ENCODE peak calls at places on chromosomes 6 and 20, in seven cellular contexts. One of them, this sample, is unnamed.

GRCh38 chr20:25321262-25321831 is 69.3 kb downstream of the ABHD12 start:
- DNase-seq in uterus: peak; percentile 4
- DNase-seq in pancreas: no peak
- DNase-seq in mammary epithelial cell: no peak
- DNase-seq in body of pancreas: no peak
- DNase-seq in kidney: peak; percentile 37
- DNase-seq in left ventricle myocardium inferior: no peak
- DNase-seq in this sample: peak; percentile 18

GRCh38 chr6:165936096-165936495 is 231.6 kb downstream of the TBXT start:
- DNase-seq in mammary epithelial cell: no peak
- DNase-seq in body of pancreas: no peak
- DNase-seq in kidney: no peak
- DNase-seq in uterus: no peak
- DNase-seq in left ventricle myocardium inferior: no peak
- DNase-seq in pancreas: no peak
- DNase-seq in this sample: no peak

GRCh38 chr20:9114709-9115108 is 45.8 kb downstream of the PLCB4 start:
- DNase-seq in left ventricle myocardium inferior: no peak
- DNase-seq in pancreas: no peak
- DNase-seq in uterus: no peak
- DNase-seq in mammary epithelial cell: no peak
- DNase-seq in kidney: no peak
- DNase-seq in body of pancreas: no peak
- DNase-seq in this sample: no peak

GRCh38 chr6:444653-445275 is 53.2 kb downstream of the IRF4 start:
- DNase-seq in kidney: no peak
- DNase-seq in body of pancreas: no peak
- DNase-seq in uterus: no peak
- DNase-seq in mammary epithelial cell: no peak
- DNase-seq in left ventricle myocardium inferior: no peak
- DNase-seq in pancreas: no peak
- DNase-seq in this sample: no peak

GRCh38 chr6:156880913-156881312 is 103.7 kb downstream of the ARID1B start:
- DNase-seq in left ventricle myocardium inferior: no peak
- DNase-seq in pancreas: no peak
- DNase-seq in uterus: no peak
- DNase-seq in mammary epithelial cell: peak; percentile 26
- DNase-seq in kidney: no peak
- DNase-seq in body of pancreas: peak; percentile 60
- DNase-seq in this sample: no peak

GRCh38 chr6:160996316-160996715 is 4.7 kb downstream of the MAP3K4 start:
- DNase-seq in pancreas: no peak
- DNase-seq in body of pancreas: no peak
- DNase-seq in mammary epithelial cell: peak; percentile 73
- DNase-seq in uterus: no peak
- DNase-seq in kidney: no peak
- DNase-seq in left ventricle myocardium inferior: no peak
- DNase-seq in this sample: no peak

GRCh38 chr6:25749837-25750236 is 4.7 kb upstream of the SLC17A4 start:
- DNase-seq in uterus: no peak
- DNase-seq in left ventricle myocardium inferior: no peak
- DNase-seq in kidney: no peak
- DNase-seq in mammary epithelial cell: no peak
- DNase-seq in pancreas: no peak
- DNase-seq in body of pancreas: no peak
- DNase-seq in this sample: no peak

GRCh38 chr6:150535818-150536220 is 63.9 kb upstream of the PLEKHG1 start:
- DNase-seq in uterus: no peak
- DNase-seq in left ventricle myocardium inferior: no peak
- DNase-seq in body of pancreas: no peak
- DNase-seq in mammary epithelial cell: no peak
- DNase-seq in pancreas: no peak
- DNase-seq in kidney: no peak
- DNase-seq in this sample: no peak

GRCh38 chr20:45781391-45781931 is 10.2 kb downstream of the WFDC3 start:
- DNase-seq in kidney: no peak
- DNase-seq in mammary epithelial cell: peak; percentile 98
- DNase-seq in left ventricle myocardium inferior: no peak
- DNase-seq in body of pancreas: peak; percentile 44
- DNase-seq in uterus: no peak
- DNase-seq in pancreas: no peak
- DNase-seq in this sample: peak; percentile 99

GRCh38 chr6:134347916-134348805 is 30.2 kb upstream of the SGK1 start:
- DNase-seq in mammary epithelial cell: peak; percentile 56
- DNase-seq in pancreas: no peak
- DNase-seq in left ventricle myocardium inferior: peak; percentile 23
- DNase-seq in uterus: no peak
- DNase-seq in kidney: no peak
- DNase-seq in body of pancreas: no peak
- DNase-seq in this sample: peak; percentile 85

GRCh38 chr20:45306431-45306982 is at the start of gene RBPJL:
- DNase-seq in uterus: no peak
- DNase-seq in mammary epithelial cell: no peak
- DNase-seq in body of pancreas: peak; percentile 93
- DNase-seq in kidney: no peak
- DNase-seq in pancreas: peak; percentile 98
- DNase-seq in left ventricle myocardium inferior: no peak
- DNase-seq in this sample: no peak

GRCh38 chr20:53337419-53338101 is 256.1 kb downstream of the ZNF217 start:
- DNase-seq in left ventricle myocardium inferior: no peak
- DNase-seq in body of pancreas: no peak
- DNase-seq in kidney: no peak
- DNase-seq in uterus: no peak
- DNase-seq in mammary epithelial cell: no peak
- DNase-seq in pancreas: no peak
- DNase-seq in this sample: no peak

GRCh38 chr6:65566117-65566516 is 140.9 kb downstream of the EYS start:
- DNase-seq in mammary epithelial cell: no peak
- DNase-seq in kidney: no peak
- DNase-seq in left ventricle myocardium inferior: no peak
- DNase-seq in pancreas: no peak
- DNase-seq in body of pancreas: no peak
- DNase-seq in uterus: no peak
- DNase-seq in this sample: no peak
- TF ChIP-seq CTCF in mammary epithelial cell: no peak
- TF ChIP-seq CTCF in kidney: no peak
- TF ChIP-seq CTCF in left ventricle myocardium inferior: no peak
- TF ChIP-seq CTCF in pancreas: no peak
- TF ChIP-seq CTCF in body of pancreas: no peak
- TF ChIP-seq CTCF in uterus: no peak
- TF ChIP-seq CTCF in this sample: no peak

GRCh38 chr20:20820780-20821495 is 108.5 kb upstream of the RALGAPA2 start:
- DNase-seq in kidney: no peak
- DNase-seq in body of pancreas: no peak
- DNase-seq in uterus: no peak
- DNase-seq in pancreas: no peak
- DNase-seq in left ventricle myocardium inferior: no peak
- DNase-seq in mammary epithelial cell: no peak
- DNase-seq in this sample: no peak

GRCh38 chr20:20827992-20828597 is 115.7 kb upstream of the RALGAPA2 start:
- DNase-seq in body of pancreas: no peak
- DNase-seq in uterus: no peak
- DNase-seq in pancreas: no peak
- DNase-seq in kidney: no peak
- DNase-seq in mammary epithelial cell: no peak
- DNase-seq in left ventricle myocardium inferior: no peak
- DNase-seq in this sample: no peak

GRCh38 chr20:20821496-20822260 is 109.2 kb upstream of the RALGAPA2 start:
- DNase-seq in mammary epithelial cell: no peak
- DNase-seq in left ventricle myocardium inferior: no peak
- DNase-seq in pancreas: no peak
- DNase-seq in kidney: no peak
- DNase-seq in uterus: no peak
- DNase-seq in body of pancreas: no peak
- DNase-seq in this sample: no peak

GRCh38 chr20:20823469-20823868 is 111.0 kb upstream of the RALGAPA2 start:
- DNase-seq in body of pancreas: no peak
- DNase-seq in left ventricle myocardium inferior: no peak
- DNase-seq in uterus: no peak
- DNase-seq in pancreas: no peak
- DNase-seq in kidney: no peak
- DNase-seq in mammary epithelial cell: no peak
- DNase-seq in this sample: no peak

DNA sequence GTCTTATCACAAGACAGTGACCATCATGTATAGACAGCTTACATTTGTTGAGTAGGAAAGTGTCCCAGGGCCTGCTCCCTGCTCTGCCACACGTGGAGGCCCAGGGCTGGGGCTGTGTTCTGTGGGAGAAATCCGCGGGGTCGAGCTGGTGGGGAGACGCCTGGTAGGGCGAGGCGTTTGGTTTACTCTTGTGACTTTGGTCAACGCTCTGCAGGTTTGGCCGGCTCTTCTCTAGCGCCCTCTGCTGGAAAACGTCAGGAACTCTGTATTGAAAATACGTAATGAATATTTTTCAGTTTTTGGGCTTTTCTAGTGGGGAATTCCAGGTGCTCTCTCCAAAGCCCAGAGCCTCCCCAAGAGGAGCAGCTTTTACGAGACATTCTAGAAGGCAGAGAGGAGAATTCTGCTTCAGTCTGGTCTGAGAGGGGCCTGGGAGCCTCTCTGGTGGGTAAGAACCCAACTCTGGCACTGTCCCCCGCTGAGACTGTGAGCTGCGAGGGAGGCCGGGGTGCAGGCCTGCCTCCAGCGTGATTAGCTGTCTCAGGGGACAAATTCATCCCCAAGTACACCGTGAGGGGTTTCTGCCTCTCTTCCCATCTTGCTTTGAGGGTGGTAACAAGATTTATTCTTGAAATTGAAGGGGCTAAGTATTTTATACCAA is 112.6 kb upstream of the RALGAPA2 start:
- DNase-seq in body of pancreas: peak; percentile 58
- DNase-seq in left ventricle myocardium inferior: peak; percentile 28
- DNase-seq in kidney: no peak
- DNase-seq in pancreas: peak; percentile 82
- DNase-seq in mammary epithelial cell: no peak
- DNase-seq in uterus: peak; percentile 31
- DNase-seq in this sample: peak; percentile 21
- H3K4me3 ChIP-seq in body of pancreas: no peak overlapping the region
- H3K4me3 ChIP-seq in left ventricle myocardium inferior: peak overlapping the region; percentile 24
- H3K4me3 ChIP-seq in kidney: no peak overlapping the region
- H3K4me3 ChIP-seq in pancreas: no peak overlapping the region
- H3K4me3 ChIP-seq in mammary epithelial cell: no peak overlapping the region
- H3K4me3 ChIP-seq in uterus: no peak overlapping the region
- H3K4me3 ChIP-seq in this sample: no peak overlapping the region

GRCh38 chr6:148973809-148974208 is 227.0 kb downstream of the UST start:
- DNase-seq in uterus: no peak
- DNase-seq in left ventricle myocardium inferior: no peak
- DNase-seq in mammary epithelial cell: no peak
- DNase-seq in body of pancreas: no peak
- DNase-seq in kidney: no peak
- DNase-seq in pancreas: no peak
- DNase-seq in this sample: peak; percentile 68
- TF ChIP-seq CTCF in uterus: peak; percentile 32
- TF ChIP-seq CTCF in left ventricle myocardium inferior: peak; percentile 56
- TF ChIP-seq CTCF in mammary epithelial cell: peak; percentile 30
- TF ChIP-seq CTCF in body of pancreas: no peak
- TF ChIP-seq CTCF in kidney: peak; percentile 22
- TF ChIP-seq CTCF in pancreas: no peak
- TF ChIP-seq CTCF in this sample: peak; percentile 67

GRCh38 chr6:149046822-149047246 is 270.7 kb upstream of the TAB2 start:
- DNase-seq in kidney: no peak
- DNase-seq in body of pancreas: no peak
- DNase-seq in left ventricle myocardium inferior: no peak
- DNase-seq in mammary epithelial cell: no peak
- DNase-seq in uterus: no peak
- DNase-seq in pancreas: no peak
- DNase-seq in this sample: peak; percentile 55

GRCh38 chr6:149043476-149044130 is 273.9 kb upstream of the TAB2 start:
- DNase-seq in kidney: no peak
- DNase-seq in left ventricle myocardium inferior: no peak
- DNase-seq in pancreas: no peak
- DNase-seq in mammary epithelial cell: no peak
- DNase-seq in uterus: no peak
- DNase-seq in body of pancreas: no peak
- DNase-seq in this sample: no peak

GRCh38 chr6:149044394-149044965 is 273.0 kb upstream of the TAB2 start:
- DNase-seq in pancreas: no peak
- DNase-seq in kidney: no peak
- DNase-seq in uterus: no peak
- DNase-seq in left ventricle myocardium inferior: no peak
- DNase-seq in body of pancreas: no peak
- DNase-seq in mammary epithelial cell: no peak
- DNase-seq in this sample: peak; percentile 84

GRCh38 chr6:149046164-149046821 is 271.2 kb upstream of the TAB2 start:
- DNase-seq in uterus: no peak
- DNase-seq in body of pancreas: no peak
- DNase-seq in kidney: no peak
- DNase-seq in left ventricle myocardium inferior: no peak
- DNase-seq in mammary epithelial cell: no peak
- DNase-seq in pancreas: no peak
- DNase-seq in this sample: no peak

GRCh38 chr6:149045404-149045803 is 272.1 kb upstream of the TAB2 start:
- DNase-seq in mammary epithelial cell: no peak
- DNase-seq in left ventricle myocardium inferior: no peak
- DNase-seq in body of pancreas: no peak
- DNase-seq in kidney: no peak
- DNase-seq in pancreas: no peak
- DNase-seq in uterus: no peak
- DNase-seq in this sample: no peak
- H3K4me3 ChIP-seq in mammary epithelial cell: no peak overlapping the region
- H3K4me3 ChIP-seq in left ventricle myocardium inferior: no peak overlapping the region
- H3K4me3 ChIP-seq in body of pancreas: no peak overlapping the region
- H3K4me3 ChIP-seq in kidney: no peak overlapping the region
- H3K4me3 ChIP-seq in pancreas: no peak overlapping the region
- H3K4me3 ChIP-seq in uterus: no peak overlapping the region
- H3K4me3 ChIP-seq in this sample: no peak overlapping the region

GRCh38 chr6:49606696-49607390 is 29.8 kb downstream of the RHAG start:
- DNase-seq in body of pancreas: peak; percentile 42
- DNase-seq in left ventricle myocardium inferior: no peak
- DNase-seq in uterus: no peak
- DNase-seq in mammary epithelial cell: peak; percentile 70
- DNase-seq in kidney: no peak
- DNase-seq in pancreas: no peak
- DNase-seq in this sample: peak; percentile 86

DNA sequence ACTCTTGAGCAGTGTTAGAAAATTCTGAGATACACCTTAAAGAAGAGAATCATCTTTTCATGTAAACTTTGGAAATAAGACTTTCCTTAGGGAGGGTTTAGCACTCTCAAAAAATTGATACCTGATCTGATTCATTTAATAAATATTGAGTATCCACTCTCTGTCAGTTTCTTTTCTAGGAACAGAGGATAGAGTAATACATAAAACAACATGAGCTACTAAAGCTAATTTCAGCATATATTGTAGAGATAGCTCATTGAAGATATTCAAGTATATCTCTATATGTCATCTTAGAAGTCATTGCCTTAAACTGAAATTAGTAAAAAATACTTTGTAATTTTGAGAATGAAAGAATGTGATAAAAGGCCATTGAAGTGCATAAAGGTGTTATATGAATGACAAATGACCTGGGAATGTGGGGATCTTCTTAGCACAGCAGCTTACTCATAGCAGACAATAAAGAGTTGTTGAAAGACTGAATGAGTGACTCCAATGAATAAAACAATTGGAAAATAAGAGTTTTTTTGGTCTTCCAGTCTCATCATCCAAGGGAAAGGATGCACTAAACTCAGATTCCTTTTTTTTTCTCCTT is 29.2 kb downstream of the RHAG start:
- DNase-seq in left ventricle myocardium inferior: no peak
- DNase-seq in mammary epithelial cell: peak; percentile 33
- DNase-seq in kidney: no peak
- DNase-seq in uterus: no peak
- DNase-seq in body of pancreas: no peak
- DNase-seq in pancreas: no peak
- DNase-seq in this sample: no peak
- TF ChIP-seq CTCF in left ventricle myocardium inferior: peak; percentile 24
- TF ChIP-seq CTCF in mammary epithelial cell: no peak
- TF ChIP-seq CTCF in kidney: no peak
- TF ChIP-seq CTCF in uterus: no peak
- TF ChIP-seq CTCF in body of pancreas: no peak
- TF ChIP-seq CTCF in pancreas: no peak
- TF ChIP-seq CTCF in this sample: no peak

This sample was measured in fibroblast of villous mesenchyme.